ENCODE peak calls at places on chromosomes 3 and 15, in five cellular contexts. Z, W, U, X and E are unnamed samples.
A peak's percentile ranks its signal among the peaks of the same experiment; 100 is the strongest.

GRCh38 chr3:171261487-171261886 is 198.7 kb downstream of the TNIK start:
- DNase-seq in Z (peak; percentile 30), W (no peak), U (no peak), X (peak; percentile 24), E (no peak)

GRCh38 chr3:60954049-60954448 is 297.2 kb downstream of the FHIT start:
- DNase-seq in Z (no peak), W (no peak), U (no peak), X (no peak), E (no peak)

GRCh38 chr15:28107894-28108255 is 8.8 kb upstream of the OCA2 start:
- DNase-seq in Z (no peak), W (no peak), U (no peak), X (no peak), E (no peak)

GRCh38 chr3:13012228-13012691 is 61.0 kb downstream of the IQSEC1 start:
- DNase-seq in Z (peak; percentile 52), W (peak; percentile 91), U (peak; percentile 88), X (peak; percentile 44), E (no peak)

GRCh38 chr3:50263443-50264388 is 5.2 kb upstream of the SEMA3B start:
- DNase-seq in Z (no peak), W (peak; percentile 84), U (no peak), X (no peak), E (no peak)

GRCh38 chr15:37096878-37097568 is 3.3 kb downstream of the MEIS2 start:
- DNase-seq in Z (no peak), W (no peak), U (no peak), X (peak; percentile 26), E (no peak)

GRCh38 chr3:38907426-38907825 is 91.4 kb upstream of the SCN10A start:
- DNase-seq in Z (no peak), W (no peak), U (no peak), X (peak; percentile 6), E (no peak)

GRCh38 chr15:59519329-59519728 is 81.3 kb downstream of the FAM81A start:
- DNase-seq in Z (no peak), W (no peak), U (no peak), X (no peak), E (no peak)

GRCh38 chr3:151925876-151926275 is 52.4 kb downstream of the SUCNR1 start:
- DNase-seq in Z (no peak), W (no peak), U (no peak), X (peak; percentile 83), E (no peak)

GRCh38 chr15:88341653-88342052 is 85.1 kb upstream of the NTRK3 start:
- DNase-seq in Z (no peak), W (no peak), U (no peak), X (no peak), E (no peak)

GRCh38 chr15:88337993-88338392 is 81.5 kb upstream of the NTRK3 start:
- DNase-seq in Z (no peak), W (no peak), U (no peak), X (no peak), E (no peak)

GRCh38 chr15:88345962-88346361 is 89.4 kb upstream of the NTRK3 start:
- DNase-seq in Z (no peak), W (no peak), U (no peak), X (no peak), E (no peak)

GRCh38 chr15:88344786-88345185 is 88.2 kb upstream of the NTRK3 start:
- DNase-seq in Z (no peak), W (no peak), U (no peak), X (no peak), E (peak; percentile 34)

DNA sequence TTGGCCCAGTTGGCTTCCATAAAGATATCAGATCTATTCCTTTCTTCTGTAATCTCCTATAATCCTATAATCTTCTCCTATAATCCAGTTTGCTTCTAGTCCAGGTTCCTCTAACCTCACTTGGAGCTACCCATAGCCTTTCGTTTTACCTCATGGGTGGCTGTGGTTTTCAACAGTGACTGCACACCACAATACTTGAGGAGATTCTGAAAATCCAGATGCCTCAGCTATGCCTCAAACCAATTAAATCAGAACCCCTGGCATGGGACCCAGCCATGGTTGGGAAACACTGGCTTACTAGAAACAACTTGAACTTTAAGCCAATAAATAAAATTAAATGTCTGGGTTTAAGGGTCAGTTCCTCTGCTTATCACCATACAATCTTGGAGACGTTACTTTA is 86.1 kb upstream of the NTRK3 start:
- DNase-seq in Z (no peak), W (no peak), U (no peak), X (no peak), E (no peak)
- H3K27me3 ChIP-seq in Z (no peaks in the 10 kb centered on the region), W (no peaks in the 10 kb centered on the region), U (no peaks in the 10 kb centered on the region), X (no peaks in the 10 kb centered on the region), E (no peaks in the 10 kb centered on the region)

GRCh38 chr3:192836469-192836820 is 81.2 kb downstream of the MB21D2 start:
- DNase-seq in Z (no peak), W (no peak), U (no peak), X (no peak), E (no peak)

GRCh38 chr3:192834428-192834827 is 83.2 kb downstream of the MB21D2 start:
- DNase-seq in Z (no peak), W (no peak), U (no peak), X (no peak), E (no peak)

GRCh38 chr3:192831801-192832347 is 85.8 kb downstream of the MB21D2 start:
- DNase-seq in Z (no peak), W (no peak), U (no peak), X (no peak), E (no peak)

GRCh38 chr3:192833177-192833890 is 84.3 kb downstream of the MB21D2 start:
- DNase-seq in Z (no peak), W (no peak), U (no peak), X (peak; percentile 92), E (no peak)

DNA sequence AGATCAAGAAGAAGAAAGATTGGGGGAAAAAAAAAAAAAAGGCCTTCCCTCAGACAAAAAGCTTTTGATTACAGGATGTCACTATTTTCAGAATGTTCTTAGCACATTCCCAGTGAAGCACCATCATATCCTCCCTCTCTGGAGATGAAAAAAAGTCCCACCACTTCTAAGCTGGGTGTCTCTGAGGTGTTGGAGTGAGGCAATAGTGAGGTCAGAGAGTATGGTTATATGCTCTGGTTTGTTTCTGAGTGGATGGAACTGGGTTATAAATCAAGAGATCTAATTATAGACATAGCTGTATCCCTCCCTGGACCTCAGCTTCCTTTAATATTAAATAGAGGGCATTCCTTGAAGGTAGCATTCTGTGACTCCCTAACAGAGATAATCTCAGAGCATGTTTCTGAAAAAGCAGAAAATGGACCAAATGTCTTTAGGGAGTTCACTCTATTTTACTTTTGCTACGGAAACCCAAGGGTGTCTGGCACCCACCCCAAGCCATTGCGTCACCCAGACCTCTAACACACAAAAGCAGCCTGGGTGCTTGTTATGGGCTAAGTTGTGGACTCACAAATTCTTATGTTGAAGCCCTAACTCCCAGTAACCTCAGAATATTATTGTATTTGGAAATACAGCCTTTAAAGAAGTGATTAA is 81.7 kb downstream of the MB21D2 start:
- DNase-seq in Z (no peak), W (peak; percentile 73), U (no peak), X (peak; percentile 71), E (no peak)
- TF ChIP-seq POLR2A in Z (no peak), W (no peak), U (no peak), X (no peak), E (no peak)

GRCh38 chr3:75001330-75001729 is 386.9 kb upstream of the CNTN3 start:
- DNase-seq in Z (no peak), W (no peak), U (no peak), X (peak; percentile 4), E (no peak)
- H3K4me1 ChIP-seq in Z (no peaks in the 10 kb centered on the region), W (no peaks in the 10 kb centered on the region), U (no peaks in the 10 kb centered on the region), X (no peaks in the 10 kb centered on the region), E (no peaks in the 10 kb centered on the region)

DNA sequence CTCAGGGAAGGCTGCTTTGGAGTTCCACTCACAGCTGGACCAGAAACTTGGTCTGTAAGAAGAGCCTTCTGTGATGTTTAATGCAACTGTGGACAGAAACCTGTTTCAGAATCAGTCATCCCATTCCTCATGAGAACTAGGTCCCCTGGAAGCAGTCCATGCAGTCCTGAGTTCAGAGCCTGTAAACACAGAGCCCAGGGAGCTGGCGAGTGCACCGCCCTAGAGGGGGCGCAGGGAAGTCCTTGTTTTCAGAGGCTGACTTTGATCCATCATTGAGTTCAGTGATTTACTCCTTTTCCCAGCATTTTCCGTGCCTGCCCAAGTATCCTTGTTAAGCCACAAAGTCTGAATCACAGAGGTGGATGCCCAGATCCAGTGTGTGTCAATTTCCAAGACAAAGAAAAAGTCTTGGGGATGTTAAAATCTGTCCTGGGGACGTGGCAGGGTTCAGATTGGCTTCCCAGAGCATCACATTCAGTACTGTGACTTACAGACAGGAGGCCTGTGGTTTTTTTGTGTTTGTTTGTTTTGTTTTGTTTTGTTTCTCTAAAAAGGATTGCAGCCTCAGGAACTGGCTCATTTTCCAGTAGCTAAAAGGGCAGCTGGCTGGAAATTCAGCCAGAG is 9.8 kb upstream of the TXNRD3 start:
- DNase-seq in Z (no peak), W (peak; percentile 49), U (no peak), X (peak; percentile 15), E (peak; percentile 56)
- H3K27me3 ChIP-seq in Z (no peaks in the 10 kb centered on the region), W (peaks cover 9% of the 10 kb centered on the region), U (peaks cover 4% of the 10 kb centered on the region), X (peaks cover 72% of the 10 kb centered on the region), E (no peaks in the 10 kb centered on the region)

DNA sequence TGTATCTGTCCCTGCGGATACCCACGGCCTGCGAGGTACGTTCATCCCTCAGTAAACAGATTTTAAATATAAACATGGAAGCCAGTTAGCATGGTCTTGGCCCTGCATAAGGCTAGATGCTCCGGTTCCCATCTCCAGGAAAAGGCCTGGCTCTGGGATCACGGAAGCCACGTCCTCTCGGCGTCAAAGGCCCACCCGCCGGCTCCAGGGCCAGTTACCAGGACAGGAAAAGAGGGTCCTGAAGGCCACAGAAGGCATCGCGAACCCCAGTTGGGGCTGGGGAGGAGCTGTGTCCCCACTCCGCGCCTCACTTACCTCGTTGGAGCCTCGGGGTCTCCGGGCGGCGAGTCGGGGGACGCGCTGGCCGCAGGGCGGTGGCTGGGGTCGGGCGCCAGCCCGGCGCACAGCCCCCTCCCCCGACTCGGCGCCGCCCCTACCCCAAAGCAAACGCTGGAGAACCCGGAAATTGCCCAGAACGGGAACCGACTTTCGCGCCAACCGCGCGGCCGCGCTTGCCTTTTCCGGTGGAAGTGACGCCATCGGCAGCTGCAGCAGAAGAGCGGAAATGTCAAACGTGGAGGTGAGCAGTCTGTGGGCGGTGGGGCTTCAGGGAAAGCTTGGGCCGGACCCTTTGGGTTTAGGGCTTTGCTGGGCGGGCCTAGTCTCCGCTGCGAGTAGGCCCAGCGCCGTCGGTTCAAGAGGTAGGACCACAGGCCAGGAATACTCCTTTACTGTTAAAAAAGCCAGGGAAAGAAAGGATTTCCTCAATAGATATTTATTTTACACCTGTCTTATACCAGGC is at the start of gene TOPBP1:
- DNase-seq in Z (peak; percentile 74), W (peak; percentile 86), U (peak; percentile 90), X (peak; percentile 70), E (no peak)
- TF ChIP-seq POLR2A in Z (peak; percentile 74), W (no peak), U (peak; percentile 12), X (peak; percentile 44), E (no peak)